ENCODE peak calls at places on chromosomes 2 and 18, in six cellular contexts. G, T, Q, J, P and K are unnamed samples.

GRCh38 chr18:57813245-57813644 is 10.1 kb upstream of the ATP8B1 start:
- DNase-seq in J (no peak), T (no peak), Q (no peak), G (no peak), P (peak), K (no peak)

GRCh38 chr18:28175047-28175929 is 1.6 kb downstream of the CDH2 start:
- DNase-seq in J (no peak), Q (no peak), G (no peak), T (no peak), P (peak), K (peak)

GRCh38 chr2:44686561-44686960 is 254.9 kb upstream of the SIX3 start:
- DNase-seq in T (no peak), P (no peak), G (no peak), J (no peak), Q (no peak), K (no peak)

GRCh38 chr18:7946724-7947377 is 379.7 kb downstream of the PTPRM start:
- DNase-seq in T (no peak), P (no peak), G (no peak), Q (no peak), J (no peak), K (no peak)

GRCh38 chr2:239516286-239516953 is 115.6 kb upstream of the HDAC4 start:
- DNase-seq in Q (no peak), T (no peak), G (no peak), P (no peak), J (no peak), K (no peak)

GRCh38 chr2:109659356-109660045 is 45.3 kb downstream of the SOWAHC start:
- DNase-seq in Q (no peak), G (no peak), P (no peak), J (no peak), T (no peak), K (no peak)

GRCh38 chr2:205775091-205775876 is 93.0 kb downstream of the NRP2 start:
- DNase-seq in T (no peak), Q (no peak), G (no peak), J (no peak), P (no peak), K (no peak)

GRCh38 chr2:23351388-23352141 is 33.4 kb upstream of the KLHL29 start:
- DNase-seq in G (peak), Q (no peak), P (peak), T (peak), J (peak), K (peak)

GRCh38 chr2:42495611-42496010 is 1.8 kb upstream of the KCNG3 start:
- DNase-seq in T (no peak), P (no peak), G (no peak), J (no peak), Q (no peak), K (no peak)

GRCh38 chr2:37324536-37324785 is 172 bp downstream of the PRKD3 start:
- DNase-seq in G (no peak), P (peak), J (no peak), Q (no peak), T (no peak), K (no peak)

GRCh38 chr2:40369619-40370397 is 82.1 kb downstream of the SLC8A1 start:
- DNase-seq in Q (no peak), J (no peak), P (no peak), T (no peak), G (no peak), K (no peak)

DNA sequence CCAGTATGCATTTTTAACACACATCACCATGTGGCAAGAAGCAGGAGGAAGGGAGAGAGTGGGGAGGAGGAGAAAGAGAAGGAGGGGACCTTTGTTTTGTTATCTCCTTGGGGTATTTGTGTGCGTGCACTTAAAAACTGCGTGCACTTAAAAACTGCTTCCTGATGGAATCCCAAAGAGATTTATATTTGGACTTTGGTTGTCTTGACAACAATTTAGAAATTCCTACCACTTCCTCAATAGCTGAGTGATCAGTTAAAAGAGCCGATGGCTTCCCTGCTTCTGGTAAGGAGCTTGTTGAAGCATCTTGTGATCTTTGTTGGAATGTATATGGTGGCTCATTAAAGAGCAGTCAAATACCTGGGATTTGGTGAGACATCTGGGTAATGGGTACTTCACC is 4.5 kb downstream of the RAB31 start:
- DNase-seq in P (no peak), G (no peak), Q (no peak), T (no peak), J (no peak), K (no peak)
- TF ChIP-seq POLR2A in P (no peak), G (no peak), Q (no peak), T (no peak), J (no peak), K (no peak)

DNA sequence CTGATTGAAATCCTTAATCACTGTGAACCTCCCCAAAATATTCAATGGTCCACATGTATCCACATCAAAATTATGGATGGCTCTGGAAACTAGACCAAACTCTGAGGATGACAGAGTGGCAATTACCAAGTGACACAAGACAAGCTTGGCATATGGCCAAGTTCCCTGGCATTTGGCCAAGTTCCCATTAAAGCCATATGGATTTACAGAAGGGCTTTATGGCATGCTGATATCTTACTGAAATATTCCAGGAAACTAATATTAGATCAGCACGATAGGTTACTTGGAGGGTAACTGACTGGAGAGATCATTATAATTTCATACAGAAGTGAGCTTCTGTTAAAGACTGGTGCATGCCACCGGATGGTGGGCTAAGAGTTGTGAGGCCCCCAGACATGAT is 21.9 kb upstream of the CERS6 start:
- DNase-seq in G (no peak), J (no peak), Q (no peak), T (no peak), P (no peak), K (no peak)
- TF ChIP-seq TAF1 in G (no peak), J (no peak), Q (no peak), T (no peak), P (no peak), K (no peak)

GRCh38 chr2:165582863-165583506 is 113.5 kb downstream of the CSRNP3 start:
- DNase-seq in T (no peak), P (no peak), J (no peak), G (no peak), Q (no peak), K (no peak)

GRCh38 chr2:165586019-165586418 is 116.5 kb downstream of the CSRNP3 start:
- DNase-seq in G (no peak), Q (no peak), P (no peak), J (no peak), T (no peak), K (no peak)

GRCh38 chr2:165582409-165582808 is 112.9 kb downstream of the CSRNP3 start:
- DNase-seq in P (no peak), Q (no peak), J (no peak), T (no peak), G (no peak), K (no peak)

GRCh38 chr2:165584126-165584525 is 114.6 kb downstream of the CSRNP3 start:
- DNase-seq in J (no peak), Q (no peak), G (no peak), P (no peak), T (no peak), K (no peak)

GRCh38 chr2:165587335-165587938 is 117.9 kb downstream of the CSRNP3 start:
- DNase-seq in J (no peak), G (no peak), T (no peak), Q (peak), P (no peak), K (no peak)
- TF ChIP-seq POLR2A in J (no peak), G (no peak), T (no peak), Q (no peak), P (no peak), K (no peak)

DNA sequence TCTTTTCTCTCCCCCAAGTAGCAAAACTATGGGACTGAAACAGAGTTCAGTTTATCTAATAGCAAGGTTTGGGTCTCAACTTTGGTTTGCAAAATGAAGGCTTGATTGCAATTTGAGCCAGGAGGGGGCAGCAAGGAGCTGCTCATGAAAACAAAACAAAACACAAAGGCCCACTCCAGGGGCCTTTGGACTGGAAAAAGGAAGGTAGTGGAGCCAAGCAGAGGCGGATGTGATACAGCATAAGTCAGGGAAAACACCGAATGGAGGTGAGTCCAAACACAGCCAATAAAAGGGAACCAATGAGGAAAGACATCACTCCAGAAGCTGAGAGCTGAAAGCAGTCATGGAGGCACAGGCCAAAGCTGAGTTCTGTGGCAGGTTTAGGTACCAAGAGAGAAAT is 799.7 kb upstream of the ACVR2A start:
- DNase-seq in J (peak), G (peak), P (peak), Q (peak), T (no peak), K (no peak)
- TF ChIP-seq TAF1 in J (no peak), G (no peak), P (no peak), Q (no peak), T (no peak), K (no peak)

GRCh38 chr2:162043132-162043531 is 30.9 kb downstream of the DPP4 start:
- DNase-seq in P (no peak), G (no peak), Q (no peak), J (no peak), T (no peak), K (no peak)
- TF ChIP-seq POLR2A in P (no peak), G (no peak), Q (no peak), J (no peak), T (no peak), K (no peak)

DNA sequence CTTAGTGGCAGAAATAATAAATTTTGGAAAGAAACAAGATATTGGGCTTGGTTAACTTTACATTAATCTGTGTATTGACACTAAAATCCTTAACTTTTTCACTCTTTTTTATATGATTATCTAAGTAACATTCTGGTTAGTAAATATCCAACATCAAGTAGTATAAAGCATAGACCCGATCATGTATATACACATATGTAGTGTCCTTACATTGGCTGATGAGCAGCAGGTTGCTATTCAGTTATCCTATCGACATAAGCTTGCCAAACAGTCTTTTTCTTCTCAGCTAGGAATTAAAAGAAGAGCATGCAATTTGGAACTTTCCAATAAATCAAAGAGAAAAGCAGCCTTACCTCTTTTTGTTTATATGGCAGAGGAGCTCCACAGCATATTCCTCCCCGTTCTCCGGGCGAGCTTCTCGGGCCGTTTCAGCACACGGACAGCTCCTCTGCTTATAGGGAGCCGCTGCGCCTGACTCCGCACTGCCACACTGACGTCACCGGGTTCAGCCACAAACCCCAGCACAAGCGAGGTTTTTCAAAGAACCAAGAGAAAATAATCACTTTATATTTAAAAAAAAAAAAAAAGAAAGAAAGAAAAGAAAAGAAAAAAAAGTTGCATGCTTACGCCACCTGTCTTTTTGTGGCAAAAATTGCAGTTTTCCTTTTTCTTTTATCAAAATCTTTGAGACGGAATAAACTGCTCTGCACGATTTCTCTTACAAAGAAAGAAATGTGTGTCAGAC is at the start of gene SCG2:
- DNase-seq in P (peak), Q (no peak), G (peak), J (peak), T (peak), K (peak)
- TF ChIP-seq TAF1 in P (no peak), Q (no peak), G (no peak), J (no peak), T (no peak), K (no peak)

DNA sequence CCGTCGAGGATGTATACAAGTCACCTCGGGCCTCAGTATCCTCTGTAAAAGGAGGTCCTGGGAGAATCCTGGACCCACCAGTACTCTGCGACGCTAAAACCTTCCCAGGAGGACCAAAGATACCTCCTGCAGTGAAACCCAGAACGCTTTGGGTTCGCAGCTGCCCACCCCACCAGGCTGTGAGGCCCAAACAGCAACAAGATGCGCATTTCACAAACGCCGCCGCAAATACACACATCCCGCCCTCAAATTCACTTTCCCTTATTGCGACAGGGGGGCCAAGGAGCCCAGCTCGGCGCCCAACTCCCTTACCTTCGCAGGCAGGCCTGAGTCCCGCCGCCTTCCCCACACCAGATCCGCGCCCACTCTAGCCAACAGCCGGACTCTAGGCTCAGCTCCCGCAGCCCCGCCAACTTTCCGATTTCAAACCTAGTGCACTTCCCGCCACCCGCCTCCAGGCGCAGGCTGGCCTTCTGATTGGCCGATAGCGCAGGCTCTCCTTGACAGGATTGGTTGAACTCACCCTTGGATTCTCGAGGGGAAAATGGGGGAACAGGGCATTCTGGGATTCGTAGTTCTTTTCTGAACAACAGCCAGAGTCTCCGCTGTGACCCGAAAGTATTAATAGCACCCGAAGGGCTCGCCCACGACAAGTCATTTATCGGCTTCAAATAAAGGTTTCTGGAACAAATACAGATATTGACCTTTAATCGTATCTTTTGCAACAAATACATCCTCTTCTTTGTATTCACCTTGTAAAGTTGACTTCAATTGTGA is at the start of gene SPC25:
- DNase-seq in Q (peak), G (peak), T (peak), J (peak), P (peak), K (peak)
- TF ChIP-seq POLR2A in Q (peak), G (no peak), T (peak), J (no peak), P (peak), K (peak)